ENCODE peak calls at places on chromosomes 12 and 14, in four cellular contexts. One of them, this sample, is unnamed.

GRCh38 chr12:121996945-121997612 is 24.6 kb upstream of the BCL7A start:
- DNase-seq in lower leg skin: no peak
- DNase-seq in left colon: no peak
- DNase-seq in AG04449: no peak
- DNase-seq in this sample: no peak

GRCh38 chr12:69430942-69431603 is 39.1 kb upstream of the FRS2 start:
- DNase-seq in lower leg skin: no peak
- DNase-seq in left colon: no peak
- DNase-seq in AG04449: no peak
- DNase-seq in this sample: no peak

GRCh38 chr12:93825501-93825888 is 148.3 kb downstream of the CRADD start:
- DNase-seq in lower leg skin: no peak
- DNase-seq in left colon: no peak
- DNase-seq in AG04449: no peak
- DNase-seq in this sample: no peak

GRCh38 chr14:81220767-81221578 is at the start of gene GTF2A1:
- DNase-seq in lower leg skin: peak
- DNase-seq in left colon: peak
- DNase-seq in AG04449: peak
- DNase-seq in this sample: peak

GRCh38 chr14:95040723-95041476 is 116.4 kb downstream of the DICER1 start:
- DNase-seq in lower leg skin: peak
- DNase-seq in left colon: peak
- DNase-seq in AG04449: no peak
- DNase-seq in this sample: no peak

GRCh38 chr12:124762791-124763593 is 100.7 kb downstream of the SCARB1 start:
- DNase-seq in lower leg skin: no peak
- DNase-seq in left colon: no peak
- DNase-seq in AG04449: no peak
- DNase-seq in this sample: no peak

GRCh38 chr14:61190341-61190740 is 90.8 kb downstream of the TMEM30B start:
- DNase-seq in lower leg skin: no peak
- DNase-seq in left colon: no peak
- DNase-seq in AG04449: no peak
- DNase-seq in this sample: no peak

GRCh38 chr12:101018540-101018939 is 191.5 kb downstream of the SLC5A8 start:
- DNase-seq in lower leg skin: no peak
- DNase-seq in left colon: no peak
- DNase-seq in AG04449: peak
- DNase-seq in this sample: peak

GRCh38 chr14:93234798-93235197 is 27.7 kb downstream of the UBR7 start:
- DNase-seq in lower leg skin: no peak
- DNase-seq in left colon: no peak
- DNase-seq in AG04449: peak
- DNase-seq in this sample: no peak

GRCh38 chr14:76759589-76759988 is 1.7 kb upstream of the VASH1 start:
- DNase-seq in lower leg skin: no peak
- DNase-seq in left colon: no peak
- DNase-seq in AG04449: no peak
- DNase-seq in this sample: no peak

GRCh38 chr12:6772729-6773661 is 675 bp downstream of the LAG3 start:
- DNase-seq in lower leg skin: no peak
- DNase-seq in left colon: no peak
- DNase-seq in AG04449: no peak
- DNase-seq in this sample: no peak

GRCh38 chr14:87171161-87171560 is 821.8 kb downstream of the GALC start:
- DNase-seq in lower leg skin: no peak
- DNase-seq in left colon: no peak
- DNase-seq in AG04449: no peak
- DNase-seq in this sample: no peak

GRCh38 chr14:96098309-96098998 is 59.3 kb downstream of the C14orf132 start:
- DNase-seq in lower leg skin: peak
- DNase-seq in left colon: peak
- DNase-seq in AG04449: no peak
- DNase-seq in this sample: peak

GRCh38 chr12:27616356-27617150 is 79.7 kb upstream of the REP15 start:
- DNase-seq in lower leg skin: no peak
- DNase-seq in left colon: no peak
- DNase-seq in AG04449: no peak
- DNase-seq in this sample: no peak

GRCh38 chr14:93305708-93306418 is 27.0 kb downstream of the BTBD7 start:
- DNase-seq in lower leg skin: no peak
- DNase-seq in left colon: no peak
- DNase-seq in AG04449: no peak
- DNase-seq in this sample: no peak

GRCh38 chr12:96981053-96981452 is 74.0 kb downstream of the NEDD1 start:
- DNase-seq in lower leg skin: no peak
- DNase-seq in left colon: no peak
- DNase-seq in AG04449: peak
- DNase-seq in this sample: no peak

GRCh38 chr12:113146999-113147398 is 2.5 kb upstream of the CFAP73 start:
- DNase-seq in lower leg skin: no peak
- DNase-seq in left colon: no peak
- DNase-seq in AG04449: no peak
- DNase-seq in this sample: no peak

GRCh38 chr14:61150851-61151250 is 130.3 kb downstream of the TMEM30B start:
- DNase-seq in lower leg skin: no peak
- DNase-seq in left colon: no peak
- DNase-seq in AG04449: peak
- DNase-seq in this sample: no peak

GRCh38 chr12:54977857-54978256 is 6.7 kb downstream of the TESPA1 start:
- DNase-seq in lower leg skin: no peak
- DNase-seq in left colon: no peak
- DNase-seq in AG04449: no peak
- DNase-seq in this sample: no peak

GRCh38 chr12:3020399-3020798 is 56.8 kb upstream of the TSPAN9 start:
- DNase-seq in lower leg skin: no peak
- DNase-seq in left colon: no peak
- DNase-seq in AG04449: no peak
- DNase-seq in this sample: no peak

GRCh38 chr12:47735649-47736048 is 10.4 kb upstream of the ENDOU start:
- DNase-seq in lower leg skin: no peak
- DNase-seq in left colon: no peak
- DNase-seq in AG04449: no peak
- DNase-seq in this sample: no peak

GRCh38 chr12:114655934-114656697 is 27.9 kb downstream of the TBX3 start:
- DNase-seq in lower leg skin: no peak
- DNase-seq in left colon: no peak
- DNase-seq in AG04449: no peak
- DNase-seq in this sample: no peak

GRCh38 chr14:54348001-54348611 is 48.7 kb upstream of the CDKN3 start:
- DNase-seq in lower leg skin: no peak
- DNase-seq in left colon: no peak
- DNase-seq in AG04449: no peak
- DNase-seq in this sample: no peak

GRCh38 chr12:94666158-94666557 is 15.8 kb upstream of the TMCC3 start:
- DNase-seq in lower leg skin: no peak
- DNase-seq in left colon: no peak
- DNase-seq in AG04449: no peak
- DNase-seq in this sample: no peak

GRCh38 chr12:1213205-1213604 is 222.2 kb downstream of the ERC1 start:
- DNase-seq in lower leg skin: no peak
- DNase-seq in left colon: no peak
- DNase-seq in AG04449: no peak
- DNase-seq in this sample: no peak

GRCh38 chr12:109934026-109934425 is 34.0 kb downstream of the TCHP start:
- DNase-seq in lower leg skin: no peak
- DNase-seq in left colon: no peak
- DNase-seq in AG04449: no peak
- DNase-seq in this sample: no peak

GRCh38 chr12:46553911-46554310 is 181.3 kb upstream of the SLC38A2 start:
- DNase-seq in lower leg skin: no peak
- DNase-seq in left colon: no peak
- DNase-seq in AG04449: no peak
- DNase-seq in this sample: no peak

GRCh38 chr14:68140801-68141200 is 321.2 kb downstream of the RAD51B start:
- DNase-seq in lower leg skin: no peak
- DNase-seq in left colon: no peak
- DNase-seq in AG04449: no peak
- DNase-seq in this sample: no peak

GRCh38 chr14:61811882-61812346 is 49.7 kb downstream of the SNAPC1 start:
- DNase-seq in lower leg skin: no peak
- DNase-seq in left colon: no peak
- DNase-seq in AG04449: no peak
- DNase-seq in this sample: no peak